ENCODE peak calls at places on chromosomes 1 and 21, in five cellular contexts. Z is aorta; E is stimulated activated CD4-positive, alpha-beta T cell treated with anti-CD3 and anti-CD28 coated beads, Interleukin-2, amount 100 ng/mL, for 48 hours; Y is NCI-H2171 treated with DMSO at 0.1 percent for 48 hours; G is EL. M is an unnamed sample.

GRCh38 chr21:27787046-27787445 is 820.2 kb upstream of the ADAMTS5 start:
- DNase-seq in Z (no peak), E (no peak), Y (no peak), G (no peak), M (no peak)

GRCh38 chr1:41540886-41541591 is 56.6 kb upstream of the EDN2 start:
- DNase-seq in Z (peak), E (no peak), Y (no peak), G (no peak), M (no peak)

GRCh38 chr21:34989337-34990151 is 59.6 kb downstream of the RUNX1 start:
- DNase-seq in Z (no peak), E (no peak), Y (no peak), G (no peak), M (no peak)

GRCh38 chr1:233394860-233395717 is 67.6 kb downstream of the MAP3K21 start:
- DNase-seq in Z (no peak), E (peak), Y (peak), G (peak), M (peak)

GRCh38 chr1:221620437-221621384 is 121.2 kb downstream of the DUSP10 start:
- DNase-seq in Z (no peak), E (no peak), Y (peak), G (peak), M (no peak)

GRCh38 chr21:25491267-25491666 is 116.0 kb downstream of the MRPL39 start:
- DNase-seq in Z (no peak), E (no peak), Y (no peak), G (no peak), M (no peak)

GRCh38 chr1:92274939-92275338 is 23.8 kb downstream of the GLMN start:
- DNase-seq in Z (no peak), E (no peak), Y (no peak), G (peak), M (no peak)

GRCh38 chr1:218521414-218522169 is 176.5 kb downstream of the TGFB2 start:
- DNase-seq in Z (no peak), E (peak), Y (peak), G (peak), M (no peak)

GRCh38 chr1:108841703-108842102 is 15.2 kb downstream of the AKNAD1 start:
- DNase-seq in Z (no peak), E (no peak), Y (no peak), G (no peak), M (no peak)

GRCh38 chr1:109838838-109839240 is 71.8 kb upstream of the CSF1 start:
- DNase-seq in Z (no peak), E (no peak), Y (no peak), G (peak), M (no peak)

GRCh38 chr1:1306070-1306660 is 1.6 kb downstream of the ACAP3 start:
- DNase-seq in Z (no peak), E (no peak), Y (peak), G (peak), M (no peak)

GRCh38 chr21:37564341-37564923 is 197.9 kb downstream of the DYRK1A start:
- DNase-seq in Z (peak), E (peak), Y (peak), G (peak), M (no peak)

GRCh38 chr1:168136709-168137514 is at the start of gene GPR161:
- DNase-seq in Z (peak), E (no peak), Y (peak), G (peak), M (no peak)

GRCh38 chr1:22952694-22953391 is 19.8 kb downstream of the LACTBL1 start:
- DNase-seq in Z (no peak), E (no peak), Y (no peak), G (no peak), M (no peak)

GRCh38 chr1:8343464-8344001 is 25.6 kb downstream of the SLC45A1 start:
- DNase-seq in Z (peak), E (no peak), Y (no peak), G (peak), M (no peak)

GRCh38 chr1:179807291-179807690 is 64.2 kb downstream of the FAM163A start:
- DNase-seq in Z (no peak), E (no peak), Y (no peak), G (no peak), M (no peak)

GRCh38 chr1:31795801-31796621 is 19.8 kb downstream of the SPOCD1 start:
- DNase-seq in Z (no peak), E (no peak), Y (peak), G (peak), M (no peak)

GRCh38 chr1:108565081-108565480 is 5.2 kb downstream of the EEIG2 start:
- DNase-seq in Z (no peak), E (no peak), Y (no peak), G (no peak), M (no peak)

GRCh38 chr1:41795205-41795762 is 123.4 kb downstream of the HIVEP3 start:
- DNase-seq in Z (no peak), E (no peak), Y (no peak), G (peak), M (no peak)

GRCh38 chr1:117860906-117861610 is 68.4 kb downstream of the GDAP2 start:
- DNase-seq in Z (no peak), E (no peak), Y (peak), G (peak), M (no peak)

GRCh38 chr1:157842939-157843338 is 1.3 kb upstream of the CD5L start:
- DNase-seq in Z (no peak), E (no peak), Y (no peak), G (no peak), M (no peak)

GRCh38 chr1:203175237-203176181 is at the start of gene MYBPH:
- DNase-seq in Z (peak), E (no peak), Y (no peak), G (no peak), M (no peak)

GRCh38 chr21:29332461-29333354 is 34.0 kb downstream of the BACH1 start:
- DNase-seq in Z (no peak), E (no peak), Y (no peak), G (peak), M (no peak)

GRCh38 chr1:2801535-2802291 is at the start of gene TTC34:
- DNase-seq in Z (peak), E (peak), Y (no peak), G (no peak), M (no peak)

GRCh38 chr1:26853156-26853555 is 9.8 kb upstream of the SFN start:
- DNase-seq in Z (peak), E (peak), Y (peak), G (peak), M (peak)

GRCh38 chr1:204151562-204152309 is at the start of gene ETNK2:
- DNase-seq in Z (peak), E (peak), Y (peak), G (peak), M (peak)

GRCh38 chr21:22020221-22020620 is 1022.0 kb downstream of the NCAM2 start:
- DNase-seq in Z (no peak), E (no peak), Y (no peak), G (no peak), M (no peak)

GRCh38 chr1:189769448-189769847 is 708.2 kb downstream of the BRINP3 start:
- DNase-seq in Z (no peak), E (no peak), Y (no peak), G (no peak), M (no peak)

M was measured in D721Med.